ENCODE peak calls at places on chromosomes 16 and 17, in five cellular contexts. One of them, this sample, is unnamed. For H3K4me1, the result is how much of the 10 kb centered on the place peaks cover.

GRCh38 chr17:19750835-19751234 is 2.7 kb upstream of the ALDH3A1 start:
- DNase-seq in mesenchymal stem cell: no peak
- DNase-seq in H9: no peak
- DNase-seq in neuronal stem cell: no peak
- DNase-seq in H1: no peak
- DNase-seq in this sample: no peak

GRCh38 chr16:47687694-47688093 is 226.6 kb downstream of the PHKB start:
- DNase-seq in H9: no peak
- DNase-seq in H1: no peak
- DNase-seq in neuronal stem cell: no peak
- DNase-seq in mesenchymal stem cell: no peak
- DNase-seq in this sample: peak

GRCh38 chr17:61616783-61617182 is 25.8 kb upstream of the NACA2 start:
- DNase-seq in H1: no peak
- DNase-seq in neuronal stem cell: no peak
- DNase-seq in H9: no peak
- DNase-seq in mesenchymal stem cell: no peak
- DNase-seq in this sample: no peak

GRCh38 chr16:2838928-2839327 is 8.8 kb downstream of the ZG16B start:
- DNase-seq in H1: peak
- DNase-seq in H9: peak
- DNase-seq in neuronal stem cell: peak
- DNase-seq in mesenchymal stem cell: peak
- DNase-seq in this sample: peak

GRCh38 chr16:46686815-46687473 is 2.0 kb downstream of the VPS35 start:
- DNase-seq in neuronal stem cell: no peak
- DNase-seq in H9: no peak
- DNase-seq in mesenchymal stem cell: no peak
- DNase-seq in H1: no peak
- DNase-seq in this sample: no peak

GRCh38 chr17:8791910-8792270 is 7.3 kb downstream of the MFSD6L start:
- DNase-seq in H1: no peak
- DNase-seq in neuronal stem cell: no peak
- DNase-seq in H9: peak
- DNase-seq in mesenchymal stem cell: peak
- DNase-seq in this sample: peak

GRCh38 chr16:50381679-50382440 is 13.1 kb upstream of the BRD7 start:
- DNase-seq in H9: peak
- DNase-seq in H1: no peak
- DNase-seq in mesenchymal stem cell: no peak
- DNase-seq in neuronal stem cell: no peak
- DNase-seq in this sample: peak

GRCh38 chr17:18224428-18225120 is 861 bp upstream of the LLGL1 start:
- DNase-seq in mesenchymal stem cell: peak
- DNase-seq in neuronal stem cell: peak
- DNase-seq in H1: peak
- DNase-seq in H9: peak
- DNase-seq in this sample: no peak

GRCh38 chr17:39244600-39245570 is 19.1 kb upstream of the STAC2 start:
- DNase-seq in H1: peak
- DNase-seq in neuronal stem cell: peak
- DNase-seq in mesenchymal stem cell: peak
- DNase-seq in H9: peak
- DNase-seq in this sample: peak

GRCh38 chr16:46887524-46887854 is 3.3 kb downstream of the GPT2 start:
- DNase-seq in H9: no peak
- DNase-seq in neuronal stem cell: no peak
- DNase-seq in mesenchymal stem cell: no peak
- DNase-seq in H1: no peak
- DNase-seq in this sample: no peak

GRCh38 chr16:67846320-67847063 is at the start of gene NUTF2:
- DNase-seq in H1: peak
- DNase-seq in mesenchymal stem cell: peak
- DNase-seq in H9: peak
- DNase-seq in neuronal stem cell: peak
- DNase-seq in this sample: peak

GRCh38 chr17:43524945-43525575 is 21.1 kb downstream of the ETV4 start:
- DNase-seq in H9: no peak
- DNase-seq in neuronal stem cell: no peak
- DNase-seq in H1: no peak
- DNase-seq in mesenchymal stem cell: peak
- DNase-seq in this sample: peak

GRCh38 chr17:78789663-78790181 is 7.6 kb upstream of the CYTH1 start:
- DNase-seq in neuronal stem cell: no peak
- DNase-seq in H9: no peak
- DNase-seq in H1: no peak
- DNase-seq in mesenchymal stem cell: peak
- DNase-seq in this sample: no peak

GRCh38 chr16:87826798-87827587 is 42.3 kb downstream of the SLC7A5 start:
- DNase-seq in H9: no peak
- DNase-seq in H1: no peak
- DNase-seq in neuronal stem cell: no peak
- DNase-seq in mesenchymal stem cell: no peak
- DNase-seq in this sample: no peak

GRCh38 chr17:33889766-33890165 is 365.3 kb upstream of the CCL2 start:
- DNase-seq in H9: no peak
- DNase-seq in H1: no peak
- DNase-seq in neuronal stem cell: no peak
- DNase-seq in mesenchymal stem cell: no peak
- DNase-seq in this sample: no peak

GRCh38 chr17:15289285-15290185 is 24.4 kb upstream of the PMP22 start:
- DNase-seq in H1: no peak
- DNase-seq in H9: no peak
- DNase-seq in mesenchymal stem cell: peak
- DNase-seq in neuronal stem cell: no peak
- DNase-seq in this sample: peak

GRCh38 chr16:50372611-50373344 is 4.0 kb upstream of the BRD7 start:
- DNase-seq in H9: no peak
- DNase-seq in mesenchymal stem cell: peak
- DNase-seq in H1: no peak
- DNase-seq in neuronal stem cell: no peak
- DNase-seq in this sample: no peak

GRCh38 chr16:73094371-73094770 is 46.4 kb upstream of the ZFHX3 start:
- DNase-seq in H1: no peak
- DNase-seq in H9: no peak
- DNase-seq in mesenchymal stem cell: no peak
- DNase-seq in neuronal stem cell: no peak
- DNase-seq in this sample: no peak

GRCh38 chr17:36129616-36130015 is 26.0 kb downstream of the CCL4 start:
- DNase-seq in neuronal stem cell: no peak
- DNase-seq in H9: no peak
- DNase-seq in mesenchymal stem cell: no peak
- DNase-seq in H1: no peak
- DNase-seq in this sample: no peak

GRCh38 chr17:57553991-57554825 is 190.9 kb downstream of the CCDC182 start:
- DNase-seq in neuronal stem cell: peak
- DNase-seq in H1: no peak
- DNase-seq in mesenchymal stem cell: peak
- DNase-seq in H9: peak
- DNase-seq in this sample: no peak

GRCh38 chr17:11356371-11356770 is 115.4 kb downstream of the SHISA6 start:
- DNase-seq in H1: no peak
- DNase-seq in H9: no peak
- DNase-seq in neuronal stem cell: no peak
- DNase-seq in mesenchymal stem cell: no peak
- DNase-seq in this sample: no peak

GRCh38 chr17:76599699-76600460 is 14.2 kb upstream of the ST6GALNAC2 start:
- DNase-seq in H1: no peak
- DNase-seq in neuronal stem cell: no peak
- DNase-seq in mesenchymal stem cell: no peak
- DNase-seq in H9: no peak
- DNase-seq in this sample: no peak

GRCh38 chr17:56593741-56594527 is 435 bp downstream of the NOG start:
- DNase-seq in neuronal stem cell: no peak
- DNase-seq in H9: peak
- DNase-seq in mesenchymal stem cell: peak
- DNase-seq in H1: peak
- DNase-seq in this sample: peak

GRCh38 chr16:20681821-20682736 is 15.4 kb downstream of the ACSM1 start:
- DNase-seq in H1: no peak
- DNase-seq in mesenchymal stem cell: no peak
- DNase-seq in neuronal stem cell: no peak
- DNase-seq in H9: no peak
- DNase-seq in this sample: no peak

GRCh38 chr16:67828651-67829050 is 13.5 kb upstream of the THAP11 start:
- DNase-seq in neuronal stem cell: no peak
- DNase-seq in mesenchymal stem cell: no peak
- DNase-seq in H9: no peak
- DNase-seq in H1: no peak
- DNase-seq in this sample: no peak

GRCh38 chr17:69592692-69593350 is 178.3 kb downstream of the MAP2K6 start:
- DNase-seq in H1: no peak
- DNase-seq in neuronal stem cell: no peak
- DNase-seq in H9: no peak
- DNase-seq in mesenchymal stem cell: no peak
- DNase-seq in this sample: peak

GRCh38 chr17:16944334-16945140 is 27.4 kb downstream of the TNFRSF13B start:
- DNase-seq in H9: peak
- DNase-seq in H1: peak
- DNase-seq in mesenchymal stem cell: no peak
- DNase-seq in neuronal stem cell: no peak
- DNase-seq in this sample: no peak

GRCh38 chr17:18186271-18186982 is 2.8 kb downstream of the ALKBH5 start:
- DNase-seq in H1: no peak
- DNase-seq in H9: no peak
- DNase-seq in mesenchymal stem cell: peak
- DNase-seq in neuronal stem cell: no peak
- DNase-seq in this sample: no peak

GRCh38 chr17:18238299-18238698 is 12.9 kb downstream of the LLGL1 start:
- DNase-seq in H1: no peak
- DNase-seq in mesenchymal stem cell: no peak
- DNase-seq in neuronal stem cell: no peak
- DNase-seq in H9: no peak
- DNase-seq in this sample: no peak

GRCh38 chr17:43940630-43941029 is 1.6 kb downstream of the PPY start:
- DNase-seq in neuronal stem cell: peak
- DNase-seq in H1: peak
- DNase-seq in mesenchymal stem cell: peak
- DNase-seq in H9: peak
- DNase-seq in this sample: no peak

GRCh38 chr17:31750578-31750977 is 108.5 kb downstream of the COPRS start:
- DNase-seq in H1: no peak
- DNase-seq in mesenchymal stem cell: no peak
- DNase-seq in neuronal stem cell: no peak
- DNase-seq in H9: no peak
- DNase-seq in this sample: peak

DNA sequence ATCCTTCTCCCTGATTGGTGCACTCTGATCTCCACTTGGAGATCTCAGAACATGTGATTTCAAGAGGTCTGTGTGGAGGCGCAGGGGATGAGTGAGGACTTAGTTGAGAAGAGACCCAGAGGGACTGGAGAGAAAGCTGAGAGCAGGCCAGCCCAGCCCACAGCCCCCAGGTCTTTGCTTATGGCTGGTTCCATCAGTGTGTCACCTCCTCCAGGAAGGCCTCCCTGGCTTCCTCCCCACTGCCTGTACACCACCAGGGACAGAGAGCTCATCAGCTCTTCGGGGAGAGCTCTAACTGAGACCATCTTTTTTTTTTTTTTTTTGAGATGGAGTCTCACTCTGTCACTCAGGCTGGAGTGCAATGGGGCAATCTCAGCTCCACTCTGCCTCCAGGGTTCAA is 3.4 kb downstream of the P2RX1 start:
- DNase-seq in mesenchymal stem cell: no peak
- DNase-seq in H9: no peak
- DNase-seq in H1: no peak
- DNase-seq in neuronal stem cell: no peak
- DNase-seq in this sample: no peak
- H3K4me1 ChIP-seq in mesenchymal stem cell: under half
- H3K4me1 ChIP-seq in H9: under half
- H3K4me1 ChIP-seq in H1: under half
- H3K4me1 ChIP-seq in neuronal stem cell: under half
- H3K4me1 ChIP-seq in this sample: under half

DNA sequence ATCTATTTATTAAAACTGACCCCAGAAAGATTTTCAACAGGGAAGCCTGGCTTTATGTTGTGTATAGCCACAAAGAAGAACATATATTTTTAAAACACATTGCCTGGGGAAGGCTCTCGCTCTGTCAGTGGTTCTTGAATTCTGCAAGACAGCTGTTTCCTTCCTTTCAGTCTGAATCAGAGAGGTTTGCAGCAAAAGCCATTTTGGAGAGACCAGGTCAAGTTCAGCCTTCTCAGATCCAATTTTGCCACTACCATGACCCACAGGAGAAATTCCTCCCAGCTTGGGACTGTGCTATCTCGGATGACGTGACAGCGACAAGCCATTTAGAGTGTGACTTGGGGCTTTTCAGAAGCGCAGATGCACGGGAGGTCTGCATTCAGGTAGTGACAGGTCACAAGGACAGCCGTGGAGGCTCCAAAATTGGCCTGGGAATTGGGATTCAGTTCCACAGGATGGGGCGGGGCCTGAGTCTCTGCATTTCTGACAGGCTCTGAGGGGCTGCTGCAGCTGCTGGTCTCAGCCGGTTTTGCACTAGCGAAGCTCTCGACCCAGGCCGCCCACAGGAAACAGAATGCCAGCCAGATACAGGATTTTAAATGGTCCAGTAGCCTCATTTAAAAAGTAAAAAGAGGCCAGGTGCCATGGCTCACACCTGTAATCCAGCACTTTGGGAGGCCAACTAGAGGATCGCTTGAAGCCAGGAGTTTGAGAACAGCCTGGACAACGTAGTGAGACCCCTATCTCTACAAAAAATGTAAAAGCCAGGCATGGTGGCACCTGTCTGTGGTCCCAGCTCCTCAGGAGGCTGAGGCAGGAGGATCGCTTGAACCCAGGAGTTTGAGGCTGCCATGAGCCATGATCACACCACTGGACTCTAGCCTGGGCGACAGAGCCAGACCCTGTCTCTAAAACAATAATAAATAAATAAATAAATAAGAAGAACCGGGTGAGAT is 196.6 kb upstream of the CIBAR2 start:
- DNase-seq in mesenchymal stem cell: no peak
- DNase-seq in H9: no peak
- DNase-seq in H1: no peak
- DNase-seq in neuronal stem cell: no peak
- DNase-seq in this sample: no peak
- H2BK12ac ChIP-seq in mesenchymal stem cell: no peak
- H2BK12ac ChIP-seq in H9: no peak
- H2BK12ac ChIP-seq in H1: peak
- H2BK12ac ChIP-seq in neuronal stem cell: no peak
- H2BK12ac ChIP-seq in this sample: no peak

GRCh38 chr17:47224971-47225370 is 15.8 kb downstream of the MYL4 start:
- DNase-seq in H9: no peak
- DNase-seq in H1: no peak
- DNase-seq in mesenchymal stem cell: peak
- DNase-seq in neuronal stem cell: no peak
- DNase-seq in this sample: no peak
- H3K9ac ChIP-seq in H9: no peak
- H3K9ac ChIP-seq in H1: no peak
- H3K9ac ChIP-seq in mesenchymal stem cell: peak
- H3K9ac ChIP-seq in neuronal stem cell: no peak
- H3K9ac ChIP-seq in this sample: no peak

DNA sequence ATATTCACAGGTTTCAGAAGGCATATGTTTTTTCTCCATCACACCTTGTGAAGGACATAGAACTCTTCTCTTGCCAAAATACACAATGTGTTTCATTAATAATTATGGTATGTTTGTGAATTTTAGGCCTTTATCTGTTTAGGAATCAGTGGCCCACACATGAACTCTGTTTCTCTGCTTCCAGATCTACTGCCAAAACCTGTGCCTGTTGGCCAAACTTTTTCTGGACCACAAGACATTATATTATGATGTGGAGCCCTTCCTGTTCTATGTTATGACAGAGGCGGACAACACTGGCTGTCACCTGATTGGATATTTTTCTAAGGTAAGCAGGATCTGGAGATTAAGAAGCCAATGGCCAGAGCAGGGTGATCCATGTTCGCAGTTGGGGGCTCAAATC is 26.4 kb downstream of the TAC4 start:
- DNase-seq in H1: no peak
- DNase-seq in neuronal stem cell: no peak
- DNase-seq in H9: no peak
- DNase-seq in mesenchymal stem cell: no peak
- DNase-seq in this sample: no peak
- H3K4me1 ChIP-seq in H1: under half
- H3K4me1 ChIP-seq in neuronal stem cell: under half
- H3K4me1 ChIP-seq in H9: under half
- H3K4me1 ChIP-seq in mesenchymal stem cell: under half
- H3K4me1 ChIP-seq in this sample: under half